ENCODE peak calls at places on chromosome 11, in eight cellular contexts. X is fibroblast of lung; W is A549; C is transverse colon; L is effector memory CD4-positive, alpha-beta T cell; D is stomach; G is CD8-positive, alpha-beta memory T cell; O is AG04450. Q is an unnamed sample.

GRCh38 chr11:65437436-65438227 is 15.0 kb downstream of the NEAT1 start:
- DNase-seq in C (peak; percentile 10), W (peak; percentile 41), D (peak; percentile 26), L (no peak), X (peak; percentile 53), G (no peak), O (no peak), Q (no peak)

GRCh38 chr11:31620434-31620833 is 110.9 kb downstream of the ELP4 start:
- DNase-seq in X (no peak), O (no peak), L (no peak), G (no peak), D (no peak), C (no peak), W (no peak), Q (no peak)

GRCh38 chr11:40445391-40445790 is 1014.1 kb downstream of the LRRC4C start:
- DNase-seq in D (no peak), L (no peak), X (no peak), C (no peak), W (peak; percentile 6), G (no peak), O (no peak), Q (no peak)

GRCh38 chr11:116692318-116693106 is 80.3 kb downstream of the BUD13 start:
- DNase-seq in C (no peak), W (no peak), L (no peak), G (no peak), D (no peak), O (no peak), X (no peak), Q (no peak)

GRCh38 chr11:117197516-117198456 is 1.4 kb upstream of the TAGLN start:
- DNase-seq in D (peak; percentile 57), O (no peak), W (peak; percentile 24), C (peak; percentile 71), L (no peak), X (peak; percentile 45), G (no peak), Q (no peak)

GRCh38 chr11:32186118-32186517 is 95.2 kb downstream of the RCN1 start:
- DNase-seq in X (no peak), D (no peak), C (no peak), O (no peak), W (no peak), G (no peak), L (no peak), Q (no peak)

GRCh38 chr11:69171476-69171875 is 15.7 kb downstream of the SMIM38 start:
- DNase-seq in X (no peak), G (no peak), L (no peak), D (no peak), O (no peak), C (no peak), W (no peak), Q (no peak)

GRCh38 chr11:19959210-19959609 is 201.1 kb downstream of the DBX1 start:
- DNase-seq in G (no peak), O (no peak), C (no peak), X (no peak), D (no peak), W (no peak), L (no peak), Q (no peak)

GRCh38 chr11:10670099-10670498 is 23.5 kb downstream of the IRAG1 start:
- DNase-seq in O (no peak), D (no peak), L (no peak), X (no peak), C (no peak), G (no peak), W (no peak), Q (no peak)

GRCh38 chr11:76773921-76774361 is 9.2 kb upstream of the TSKU start:
- DNase-seq in L (no peak), D (peak; percentile 75), G (no peak), C (no peak), O (no peak), W (no peak), X (no peak), Q (no peak)

GRCh38 chr11:122671270-122671906 is 15.9 kb downstream of the UBASH3B start:
- DNase-seq in C (no peak), G (no peak), W (peak; percentile 31), X (peak; percentile 72), O (peak; percentile 63), D (no peak), L (no peak), Q (no peak)

GRCh38 chr11:11607772-11608171 is 14.0 kb downstream of the GALNT18 start:
- DNase-seq in X (no peak), O (no peak), C (no peak), L (no peak), D (no peak), W (peak; percentile 14), G (no peak), Q (no peak)

GRCh38 chr11:95520765-95521542 is 268.6 kb downstream of the FAM76B start:
- DNase-seq in C (no peak), L (no peak), O (no peak), W (peak; percentile 57), X (peak; percentile 16), D (no peak), G (no peak), Q (no peak)

GRCh38 chr11:44309483-44310197 is at the start of gene ALX4:
- DNase-seq in D (no peak), L (no peak), W (peak; percentile 72), C (no peak), X (peak; percentile 17), G (no peak), O (no peak), Q (no peak)

GRCh38 chr11:105903113-105903512 is 118.9 kb downstream of the MSANTD4 start:
- DNase-seq in C (no peak), O (no peak), L (no peak), D (no peak), X (peak; percentile 8), G (no peak), W (no peak), Q (no peak)

GRCh38 chr11:26278354-26278753 is 53.6 kb upstream of the ANO3 start:
- DNase-seq in W (no peak), D (no peak), O (no peak), L (no peak), C (no peak), G (no peak), X (no peak), Q (no peak)

GRCh38 chr11:104819603-104820002 is 78.7 kb downstream of the CASP12 start:
- DNase-seq in W (no peak), D (no peak), C (no peak), G (no peak), X (no peak), L (no peak), O (no peak), Q (no peak)

GRCh38 chr11:44972746-44973435 is 22.2 kb upstream of the TP53I11 start:
- DNase-seq in L (no peak), X (no peak), D (no peak), O (no peak), G (no peak), C (no peak), W (no peak), Q (no peak)

GRCh38 chr11:63764712-63765631 is 3.6 kb downstream of the ZFTA start:
- DNase-seq in D (no peak), O (no peak), W (peak; percentile 33), G (no peak), C (peak; percentile 68), L (no peak), X (peak; percentile 15), Q (no peak)

GRCh38 chr11:100936781-100937180 is 192.8 kb downstream of the PGR start:
- DNase-seq in L (no peak), X (no peak), G (no peak), C (no peak), W (no peak), D (no peak), O (no peak), Q (no peak)

GRCh38 chr11:3866206-3866605 is 10.7 kb downstream of the STIM1 start:
- DNase-seq in X (no peak), L (no peak), G (no peak), C (no peak), D (peak; percentile 29), W (no peak), O (no peak), Q (no peak)

GRCh38 chr11:15649371-15650104 is 534.8 kb downstream of the INSC start:
- DNase-seq in X (no peak), C (no peak), L (no peak), G (no peak), W (no peak), O (no peak), D (no peak), Q (no peak)

GRCh38 chr11:74546752-74547151 is 45.6 kb upstream of the POLD3 start:
- DNase-seq in D (peak; percentile 82), X (no peak), G (no peak), C (peak; percentile 80), W (no peak), L (no peak), O (no peak), Q (no peak)

GRCh38 chr11:102437026-102437425 is 15.5 kb downstream of the TMEM123 start:
- DNase-seq in O (no peak), L (no peak), W (no peak), X (no peak), C (no peak), D (no peak), G (no peak), Q (no peak)
- H3K9me3 ChIP-seq in O (peaks cover 14% of the 10 kb centered on the region), L (no peaks in the 10 kb centered on the region), W (peaks cover 15% of the 10 kb centered on the region), X (no peaks in the 10 kb centered on the region), C (no peaks in the 10 kb centered on the region), D (no peaks in the 10 kb centered on the region), G (no peaks in the 10 kb centered on the region), Q (no peaks in the 10 kb centered on the region)

GRCh38 chr11:70628176-70628860 is 230.0 kb downstream of the CTTN start:
- DNase-seq in X (no peak), O (no peak), G (no peak), D (no peak), L (no peak), W (no peak), C (no peak), Q (no peak)
- H3K9me3 ChIP-seq in X (no peaks in the 10 kb centered on the region), O (peaks cover 81% of the 10 kb centered on the region), G (no peaks in the 10 kb centered on the region), D (no peaks in the 10 kb centered on the region), L (no peaks in the 10 kb centered on the region), W (no peaks in the 10 kb centered on the region), C (no peaks in the 10 kb centered on the region), Q (no peaks in the 10 kb centered on the region)

GRCh38 chr11:134610116-134610910 is 198.3 kb upstream of the B3GAT1 start:
- DNase-seq in W (no peak), O (no peak), L (no peak), X (no peak), C (no peak), D (no peak), G (no peak), Q (no peak)
- H3K9me3 ChIP-seq in W (no peaks in the 10 kb centered on the region), O (peaks cover 72% of the 10 kb centered on the region), L (no peaks in the 10 kb centered on the region), X (no peaks in the 10 kb centered on the region), C (no peaks in the 10 kb centered on the region), D (no peaks in the 10 kb centered on the region), G (no peaks in the 10 kb centered on the region), Q (no peaks in the 10 kb centered on the region)

DNA sequence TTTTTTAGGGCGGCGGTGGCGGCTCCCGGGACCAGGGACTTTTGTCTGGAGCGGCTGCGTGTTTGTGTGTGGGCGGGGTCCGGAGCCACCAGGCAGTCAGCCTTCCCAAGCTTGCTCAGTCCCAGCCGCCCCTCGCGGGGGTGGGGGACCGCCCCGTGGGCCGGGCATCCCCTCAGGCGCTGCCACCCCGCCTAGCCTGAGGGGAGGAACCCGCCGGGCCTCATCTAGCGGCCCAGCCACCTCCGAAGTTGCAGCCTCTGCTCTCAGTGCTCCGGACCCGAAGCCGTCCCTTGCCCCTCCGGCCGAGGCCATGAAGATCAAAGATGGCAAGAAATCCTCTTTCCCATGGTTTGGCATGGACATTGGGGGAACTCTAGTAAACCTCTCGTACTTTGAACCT is 235.2 kb downstream of the OR4C45 start:
- DNase-seq in W (no peak), G (no peak), C (no peak), D (no peak), O (no peak), X (no peak), L (no peak), Q (no peak)
- H3K9me3 ChIP-seq in W (no peaks in the 10 kb centered on the region), G (no peaks in the 10 kb centered on the region), C (peaks cover 3% of the 10 kb centered on the region), D (peaks cover 37% of the 10 kb centered on the region), O (peaks cover 14% of the 10 kb centered on the region), X (no peaks in the 10 kb centered on the region), L (no peaks in the 10 kb centered on the region), Q (no peaks in the 10 kb centered on the region)

Q was measured in T-helper 17 cell.